ENCODE peak calls at places on chromosomes 4 and X, in six cellular contexts. One of them, this sample, is unnamed. For H3K27me3, the result is how much of the 10 kb centered on the place peaks cover.

GRCh38 chrX:10722804-10723364 is 102.5 kb upstream of the MID1 start:
- DNase-seq in K562: peak
- DNase-seq in H1: peak
- DNase-seq in GM12878: no peak
- DNase-seq in HepG2: no peak
- DNase-seq in HCT116: peak
- DNase-seq in this sample: peak

GRCh38 chrX:108167211-108167872 is 75.8 kb downstream of the ATG4A start:
- DNase-seq in K562: peak
- DNase-seq in GM12878: no peak
- DNase-seq in HCT116: peak
- DNase-seq in H1: no peak
- DNase-seq in HepG2: no peak
- DNase-seq in this sample: no peak

GRCh38 chrX:47623540-47624027 is 3.9 kb upstream of the SYN1 start:
- DNase-seq in K562: no peak
- DNase-seq in HCT116: no peak
- DNase-seq in HepG2: peak
- DNase-seq in GM12878: no peak
- DNase-seq in H1: peak
- DNase-seq in this sample: peak

GRCh38 chrX:146278381-146278780 is 460.8 kb downstream of the SLITRK2 start:
- DNase-seq in HCT116: no peak
- DNase-seq in H1: no peak
- DNase-seq in HepG2: no peak
- DNase-seq in GM12878: no peak
- DNase-seq in K562: peak
- DNase-seq in this sample: peak

GRCh38 chr4:168636506-168637176 is 139.8 kb downstream of the PALLD start:
- DNase-seq in HepG2: no peak
- DNase-seq in H1: no peak
- DNase-seq in K562: no peak
- DNase-seq in GM12878: no peak
- DNase-seq in HCT116: no peak
- DNase-seq in this sample: no peak

GRCh38 chrX:44223150-44223549 is 120.3 kb downstream of the EFHC2 start:
- DNase-seq in K562: no peak
- DNase-seq in HCT116: peak
- DNase-seq in HepG2: no peak
- DNase-seq in GM12878: no peak
- DNase-seq in H1: no peak
- DNase-seq in this sample: no peak

GRCh38 chr4:8754634-8755589 is 116.7 kb downstream of the HMX1 start:
- DNase-seq in H1: no peak
- DNase-seq in GM12878: no peak
- DNase-seq in K562: no peak
- DNase-seq in HCT116: no peak
- DNase-seq in HepG2: no peak
- DNase-seq in this sample: no peak

GRCh38 chr4:77220841-77221613 is 64.0 kb downstream of the CCNG2 start:
- DNase-seq in HepG2: no peak
- DNase-seq in GM12878: no peak
- DNase-seq in HCT116: no peak
- DNase-seq in H1: no peak
- DNase-seq in K562: no peak
- DNase-seq in this sample: no peak

GRCh38 chr4:152007108-152007507 is 246.3 kb upstream of the GATB start:
- DNase-seq in K562: no peak
- DNase-seq in GM12878: no peak
- DNase-seq in H1: no peak
- DNase-seq in HCT116: no peak
- DNase-seq in HepG2: no peak
- DNase-seq in this sample: no peak

GRCh38 chr4:151541438-151542071 is 132.6 kb downstream of the FHIP1A start:
- DNase-seq in K562: no peak
- DNase-seq in HepG2: no peak
- DNase-seq in GM12878: no peak
- DNase-seq in H1: no peak
- DNase-seq in HCT116: peak
- DNase-seq in this sample: no peak

GRCh38 chr4:98663226-98664006 is 5.0 kb upstream of the TSPAN5 start:
- DNase-seq in HCT116: no peak
- DNase-seq in HepG2: no peak
- DNase-seq in H1: no peak
- DNase-seq in GM12878: peak
- DNase-seq in K562: no peak
- DNase-seq in this sample: no peak

GRCh38 chr4:178450614-178451013 is 1008.4 kb upstream of the AGA start:
- DNase-seq in HepG2: no peak
- DNase-seq in GM12878: no peak
- DNase-seq in K562: no peak
- DNase-seq in HCT116: no peak
- DNase-seq in H1: no peak
- DNase-seq in this sample: no peak

GRCh38 chrX:138345801-138346200 is 365.7 kb downstream of the FGF13 start:
- DNase-seq in H1: no peak
- DNase-seq in GM12878: no peak
- DNase-seq in HepG2: no peak
- DNase-seq in K562: no peak
- DNase-seq in HCT116: no peak
- DNase-seq in this sample: no peak

GRCh38 chr4:8438743-8439142 is 1.8 kb downstream of the ACOX3 start:
- DNase-seq in K562: peak
- DNase-seq in GM12878: no peak
- DNase-seq in HepG2: no peak
- DNase-seq in HCT116: no peak
- DNase-seq in H1: no peak
- DNase-seq in this sample: no peak

GRCh38 chrX:46961574-46962279 is 49.5 kb downstream of the JADE3 start:
- DNase-seq in H1: no peak
- DNase-seq in GM12878: no peak
- DNase-seq in HCT116: no peak
- DNase-seq in HepG2: no peak
- DNase-seq in K562: no peak
- DNase-seq in this sample: no peak

GRCh38 chrX:139804482-139804881 is 96.5 kb upstream of the MCF2 start:
- DNase-seq in K562: no peak
- DNase-seq in H1: no peak
- DNase-seq in GM12878: no peak
- DNase-seq in HepG2: no peak
- DNase-seq in HCT116: no peak
- DNase-seq in this sample: no peak

GRCh38 chr4:150108693-150109092 is 30.4 kb downstream of the DCLK2 start:
- DNase-seq in HepG2: no peak
- DNase-seq in K562: no peak
- DNase-seq in HCT116: no peak
- DNase-seq in H1: no peak
- DNase-seq in GM12878: no peak
- DNase-seq in this sample: no peak

GRCh38 chrX:118577041-118577440 is 81.4 kb downstream of the DOCK11 start:
- DNase-seq in GM12878: no peak
- DNase-seq in H1: no peak
- DNase-seq in HCT116: no peak
- DNase-seq in HepG2: peak
- DNase-seq in K562: no peak
- DNase-seq in this sample: no peak

GRCh38 chr4:2808001-2808400 is 15.1 kb downstream of the SH3BP2 start:
- DNase-seq in HCT116: no peak
- DNase-seq in GM12878: no peak
- DNase-seq in HepG2: no peak
- DNase-seq in H1: no peak
- DNase-seq in K562: no peak
- DNase-seq in this sample: no peak

GRCh38 chr4:149755969-149756368 is 59.7 kb downstream of the IQCM start:
- DNase-seq in K562: no peak
- DNase-seq in HCT116: no peak
- DNase-seq in HepG2: no peak
- DNase-seq in GM12878: no peak
- DNase-seq in H1: no peak
- DNase-seq in this sample: no peak

GRCh38 chr4:40829586-40829985 is 79.8 kb downstream of the NSUN7 start:
- DNase-seq in GM12878: no peak
- DNase-seq in HepG2: no peak
- DNase-seq in K562: no peak
- DNase-seq in H1: no peak
- DNase-seq in HCT116: no peak
- DNase-seq in this sample: no peak

GRCh38 chrX:23789386-23790146 is 6.6 kb downstream of the SAT1 start:
- DNase-seq in K562: no peak
- DNase-seq in GM12878: no peak
- DNase-seq in HepG2: no peak
- DNase-seq in H1: no peak
- DNase-seq in HCT116: no peak
- DNase-seq in this sample: no peak

GRCh38 chrX:30800901-30801300 is 88.2 kb downstream of the TAB3 start:
- DNase-seq in GM12878: no peak
- DNase-seq in K562: no peak
- DNase-seq in HCT116: no peak
- DNase-seq in H1: no peak
- DNase-seq in HepG2: no peak
- DNase-seq in this sample: no peak
- H3K27me3 ChIP-seq in GM12878: under half
- H3K27me3 ChIP-seq in K562: under half
- H3K27me3 ChIP-seq in HCT116: under half
- H3K27me3 ChIP-seq in H1: under half
- H3K27me3 ChIP-seq in HepG2: under half
- H3K27me3 ChIP-seq in this sample: under half

DNA sequence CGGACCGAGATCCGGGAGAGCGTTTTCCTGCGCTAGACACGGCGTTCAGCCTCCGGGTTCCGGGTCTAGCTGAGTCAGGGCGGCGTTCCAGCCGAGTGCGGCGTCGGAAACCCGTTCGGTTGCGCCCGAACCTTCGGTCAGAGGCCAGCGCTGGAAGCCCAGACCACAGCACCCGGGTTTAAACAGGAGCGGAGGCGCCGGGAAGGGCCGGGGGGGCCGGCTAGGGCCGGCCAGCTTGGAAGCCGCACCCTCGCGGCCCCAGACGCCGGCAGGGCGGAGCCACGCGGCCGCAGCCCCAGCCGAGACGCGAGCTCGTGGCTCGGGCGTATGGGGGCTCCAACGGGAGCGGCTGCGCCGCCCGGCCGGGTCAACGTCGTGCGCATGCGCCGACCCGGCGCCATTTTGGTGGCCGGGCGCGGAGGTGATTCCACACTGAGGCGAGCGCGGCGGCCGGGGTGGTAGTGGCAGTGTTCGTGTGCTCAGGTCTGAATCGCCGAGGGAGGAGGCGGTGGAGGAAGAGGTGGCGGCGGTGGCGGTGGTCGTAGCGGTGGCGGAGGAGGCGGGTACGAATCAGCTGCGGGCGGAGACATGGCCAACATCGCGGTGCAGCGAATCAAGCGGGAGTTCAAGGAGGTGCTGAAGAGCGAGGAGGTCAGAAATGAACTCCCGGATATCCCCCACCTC is at the start of gene UBE2K:
- DNase-seq in HepG2: peak
- DNase-seq in GM12878: no peak
- DNase-seq in HCT116: peak
- DNase-seq in H1: peak
- DNase-seq in K562: peak
- DNase-seq in this sample: peak
- TF ChIP-seq ZNF274 in HepG2: peak
- TF ChIP-seq ZNF274 in GM12878: no peak
- TF ChIP-seq ZNF274 in HCT116: no peak
- TF ChIP-seq ZNF274 in H1: no peak
- TF ChIP-seq ZNF274 in K562: no peak
- TF ChIP-seq ZNF274 in this sample: no peak

GRCh38 chrX:15500497-15500966 is at the start of gene BMX:
- DNase-seq in H1: no peak
- DNase-seq in GM12878: no peak
- DNase-seq in K562: no peak
- DNase-seq in HepG2: no peak
- DNase-seq in HCT116: no peak
- DNase-seq in this sample: no peak

GRCh38 chrX:15507005-15507404 is 6.4 kb downstream of the BMX start:
- DNase-seq in HepG2: no peak
- DNase-seq in H1: no peak
- DNase-seq in GM12878: no peak
- DNase-seq in HCT116: no peak
- DNase-seq in K562: no peak
- DNase-seq in this sample: no peak

GRCh38 chrX:15509845-15510244 is 9.2 kb downstream of the BMX start:
- DNase-seq in HCT116: no peak
- DNase-seq in K562: no peak
- DNase-seq in H1: no peak
- DNase-seq in GM12878: no peak
- DNase-seq in HepG2: no peak
- DNase-seq in this sample: no peak

GRCh38 chrX:15501506-15501905 is 899 bp downstream of the BMX start:
- DNase-seq in HCT116: no peak
- DNase-seq in HepG2: no peak
- DNase-seq in K562: no peak
- DNase-seq in GM12878: no peak
- DNase-seq in H1: no peak
- DNase-seq in this sample: no peak

DNA sequence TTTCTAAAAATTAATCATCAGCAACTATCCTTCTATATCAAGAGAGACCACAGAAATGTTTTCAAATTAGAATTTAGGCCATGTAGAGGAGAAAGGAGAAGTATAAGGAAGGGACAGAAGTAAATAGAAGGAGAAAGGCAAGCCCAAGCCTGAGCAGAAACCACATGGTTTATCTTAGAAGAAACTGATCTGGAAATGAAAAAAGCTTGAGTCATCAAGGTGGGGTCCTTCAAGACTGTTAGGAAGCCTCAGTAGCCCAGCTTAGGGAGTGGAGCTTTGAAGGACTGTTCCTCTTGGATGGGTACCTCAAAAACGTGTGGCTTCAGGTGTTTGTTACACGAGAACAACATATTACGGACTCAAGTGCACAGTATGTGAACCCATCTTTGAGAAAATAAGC is 4.5 kb downstream of the BMX start:
- DNase-seq in HepG2: no peak
- DNase-seq in HCT116: no peak
- DNase-seq in GM12878: no peak
- DNase-seq in H1: no peak
- DNase-seq in K562: peak
- DNase-seq in this sample: no peak
- H3K9ac ChIP-seq in HepG2: no peak
- H3K9ac ChIP-seq in HCT116: no peak
- H3K9ac ChIP-seq in GM12878: no peak
- H3K9ac ChIP-seq in H1: no peak
- H3K9ac ChIP-seq in K562: peak
- H3K9ac ChIP-seq in this sample: no peak

GRCh38 chr4:968621-969394 is 4.6 kb downstream of the DGKQ start:
- DNase-seq in K562: no peak
- DNase-seq in HCT116: no peak
- DNase-seq in HepG2: no peak
- DNase-seq in GM12878: no peak
- DNase-seq in H1: no peak
- DNase-seq in this sample: no peak

GRCh38 chr4:968221-968620 is 5.1 kb downstream of the DGKQ start:
- DNase-seq in HCT116: no peak
- DNase-seq in K562: no peak
- DNase-seq in H1: no peak
- DNase-seq in GM12878: no peak
- DNase-seq in HepG2: no peak
- DNase-seq in this sample: no peak

GRCh38 chr4:966266-967112 is 6.9 kb downstream of the DGKQ start:
- DNase-seq in HCT116: no peak
- DNase-seq in GM12878: no peak
- DNase-seq in K562: no peak
- DNase-seq in HepG2: no peak
- DNase-seq in H1: no peak
- DNase-seq in this sample: no peak

GRCh38 chr4:965766-966134 is 7.6 kb downstream of the DGKQ start:
- DNase-seq in HCT116: no peak
- DNase-seq in H1: no peak
- DNase-seq in K562: no peak
- DNase-seq in GM12878: no peak
- DNase-seq in HepG2: no peak
- DNase-seq in this sample: no peak

GRCh38 chr4:967113-968104 is 6.0 kb downstream of the DGKQ start:
- DNase-seq in HepG2: no peak
- DNase-seq in H1: no peak
- DNase-seq in HCT116: no peak
- DNase-seq in GM12878: no peak
- DNase-seq in K562: no peak
- DNase-seq in this sample: no peak
- H3K27me3 ChIP-seq in HepG2: under half
- H3K27me3 ChIP-seq in H1: under half
- H3K27me3 ChIP-seq in HCT116: under half
- H3K27me3 ChIP-seq in GM12878: under half
- H3K27me3 ChIP-seq in K562: under half
- H3K27me3 ChIP-seq in this sample: under half